ENCODE peak calls at places on chromosomes 16 and 17, in five cellular contexts. One of them, this sample, is unnamed. For H3K9me3, the result is how much of the 10 kb centered on the place peaks cover.

GRCh38 chr16:60755907-60756306 is 1280.3 kb downstream of the CDH8 start:
- DNase-seq in stomach: no peak
- DNase-seq in T-helper 17 cell: no peak
- DNase-seq in CD4-positive, alpha-beta memory T cell: no peak
- DNase-seq in Caco-2: no peak
- DNase-seq in this sample: no peak

GRCh38 chr16:68022728-68023537 is at the start of the genes DDX28 and DUS2:
- DNase-seq in stomach: peak
- DNase-seq in T-helper 17 cell: peak
- DNase-seq in CD4-positive, alpha-beta memory T cell: peak
- DNase-seq in Caco-2: peak
- DNase-seq in this sample: peak

GRCh38 chr16:53212899-53213235 is 158.1 kb downstream of the CHD9 start:
- DNase-seq in CD4-positive, alpha-beta memory T cell: no peak
- DNase-seq in Caco-2: no peak
- DNase-seq in T-helper 17 cell: no peak
- DNase-seq in stomach: no peak
- DNase-seq in this sample: no peak

GRCh38 chr16:66165879-66166278 is 200.6 kb upstream of the CDH5 start:
- DNase-seq in stomach: no peak
- DNase-seq in T-helper 17 cell: no peak
- DNase-seq in Caco-2: no peak
- DNase-seq in CD4-positive, alpha-beta memory T cell: no peak
- DNase-seq in this sample: no peak

GRCh38 chr16:72989203-72989991 is 58.5 kb downstream of the ZFHX3 start:
- DNase-seq in Caco-2: no peak
- DNase-seq in CD4-positive, alpha-beta memory T cell: no peak
- DNase-seq in stomach: no peak
- DNase-seq in T-helper 17 cell: no peak
- DNase-seq in this sample: no peak

GRCh38 chr17:35087731-35088646 is 24.5 kb upstream of the RFFL start:
- DNase-seq in stomach: peak
- DNase-seq in CD4-positive, alpha-beta memory T cell: peak
- DNase-seq in Caco-2: peak
- DNase-seq in T-helper 17 cell: no peak
- DNase-seq in this sample: peak

GRCh38 chr16:21194771-21195301 is 16.5 kb downstream of the ZP2 start:
- DNase-seq in Caco-2: no peak
- DNase-seq in T-helper 17 cell: no peak
- DNase-seq in stomach: no peak
- DNase-seq in CD4-positive, alpha-beta memory T cell: no peak
- DNase-seq in this sample: no peak

GRCh38 chr17:21756856-21757619 is 64.7 kb downstream of the KCNJ18 start:
- DNase-seq in CD4-positive, alpha-beta memory T cell: no peak
- DNase-seq in stomach: no peak
- DNase-seq in Caco-2: no peak
- DNase-seq in T-helper 17 cell: no peak
- DNase-seq in this sample: no peak

GRCh38 chr17:6671431-6671830 is 19.9 kb downstream of the C17orf100 start:
- DNase-seq in CD4-positive, alpha-beta memory T cell: no peak
- DNase-seq in stomach: no peak
- DNase-seq in Caco-2: no peak
- DNase-seq in T-helper 17 cell: no peak
- DNase-seq in this sample: no peak

GRCh38 chr17:35553310-35553709 is 7.3 kb downstream of the SLFN14 start:
- DNase-seq in T-helper 17 cell: no peak
- DNase-seq in stomach: no peak
- DNase-seq in CD4-positive, alpha-beta memory T cell: no peak
- DNase-seq in Caco-2: no peak
- DNase-seq in this sample: no peak

GRCh38 chr16:11038777-11039176 is 94.4 kb downstream of the CLEC16A start:
- DNase-seq in T-helper 17 cell: no peak
- DNase-seq in Caco-2: no peak
- DNase-seq in stomach: no peak
- DNase-seq in CD4-positive, alpha-beta memory T cell: no peak
- DNase-seq in this sample: no peak

GRCh38 chr17:61458491-61459433 is 6.5 kb downstream of the TBX4 start:
- DNase-seq in CD4-positive, alpha-beta memory T cell: no peak
- DNase-seq in stomach: no peak
- DNase-seq in T-helper 17 cell: no peak
- DNase-seq in Caco-2: no peak
- DNase-seq in this sample: peak

GRCh38 chr16:56294599-56294998 is 103.3 kb downstream of the GNAO1 start:
- DNase-seq in CD4-positive, alpha-beta memory T cell: no peak
- DNase-seq in stomach: no peak
- DNase-seq in T-helper 17 cell: no peak
- DNase-seq in Caco-2: no peak
- DNase-seq in this sample: no peak

GRCh38 chr16:85673529-85674417 is 15.0 kb downstream of the GINS2 start:
- DNase-seq in T-helper 17 cell: no peak
- DNase-seq in stomach: peak
- DNase-seq in CD4-positive, alpha-beta memory T cell: no peak
- DNase-seq in Caco-2: no peak
- DNase-seq in this sample: no peak

GRCh38 chr17:44378171-44378705 is 11.2 kb downstream of the ITGA2B start:
- DNase-seq in CD4-positive, alpha-beta memory T cell: no peak
- DNase-seq in Caco-2: no peak
- DNase-seq in T-helper 17 cell: no peak
- DNase-seq in stomach: no peak
- DNase-seq in this sample: no peak

GRCh38 chr17:1231456-1231855 is 38.8 kb upstream of the BHLHA9 start:
- DNase-seq in T-helper 17 cell: no peak
- DNase-seq in stomach: peak
- DNase-seq in Caco-2: no peak
- DNase-seq in CD4-positive, alpha-beta memory T cell: no peak
- DNase-seq in this sample: peak

GRCh38 chr17:82913304-82914043 is 73.7 kb upstream of the ZNF750 start:
- DNase-seq in stomach: peak
- DNase-seq in Caco-2: peak
- DNase-seq in CD4-positive, alpha-beta memory T cell: no peak
- DNase-seq in T-helper 17 cell: no peak
- DNase-seq in this sample: no peak

GRCh38 chr17:64073771-64074703 is 53.6 kb upstream of the ICAM2 start:
- DNase-seq in stomach: no peak
- DNase-seq in T-helper 17 cell: no peak
- DNase-seq in CD4-positive, alpha-beta memory T cell: no peak
- DNase-seq in Caco-2: no peak
- DNase-seq in this sample: no peak

GRCh38 chr17:73663614-73664013 is 19.4 kb upstream of the SDK2 start:
- DNase-seq in T-helper 17 cell: no peak
- DNase-seq in Caco-2: no peak
- DNase-seq in stomach: no peak
- DNase-seq in CD4-positive, alpha-beta memory T cell: no peak
- DNase-seq in this sample: no peak

GRCh38 chr17:80068301-80069160 is 32.1 kb downstream of the CCDC40 start:
- DNase-seq in T-helper 17 cell: no peak
- DNase-seq in Caco-2: peak
- DNase-seq in stomach: peak
- DNase-seq in CD4-positive, alpha-beta memory T cell: no peak
- DNase-seq in this sample: no peak

GRCh38 chr16:56710181-56710737 is 19.7 kb upstream of the NUP93 start:
- DNase-seq in Caco-2: no peak
- DNase-seq in CD4-positive, alpha-beta memory T cell: no peak
- DNase-seq in T-helper 17 cell: no peak
- DNase-seq in stomach: no peak
- DNase-seq in this sample: no peak

GRCh38 chr17:40118093-40118492 is 3.7 kb upstream of the MSL1 start:
- DNase-seq in stomach: no peak
- DNase-seq in CD4-positive, alpha-beta memory T cell: no peak
- DNase-seq in T-helper 17 cell: no peak
- DNase-seq in Caco-2: no peak
- DNase-seq in this sample: no peak

GRCh38 chr16:35788381-35788780 is 2329.0 kb downstream of the TP53TG3F start:
- DNase-seq in Caco-2: no peak
- DNase-seq in stomach: no peak
- DNase-seq in T-helper 17 cell: no peak
- DNase-seq in CD4-positive, alpha-beta memory T cell: no peak
- DNase-seq in this sample: no peak

GRCh38 chr16:35795361-35796029 is 2336.1 kb downstream of the TP53TG3F start:
- DNase-seq in stomach: no peak
- DNase-seq in T-helper 17 cell: no peak
- DNase-seq in Caco-2: no peak
- DNase-seq in CD4-positive, alpha-beta memory T cell: no peak
- DNase-seq in this sample: no peak

GRCh38 chr16:35797811-35798210 is 2338.4 kb downstream of the TP53TG3F start:
- DNase-seq in CD4-positive, alpha-beta memory T cell: no peak
- DNase-seq in T-helper 17 cell: no peak
- DNase-seq in Caco-2: no peak
- DNase-seq in stomach: no peak
- DNase-seq in this sample: no peak

DNA sequence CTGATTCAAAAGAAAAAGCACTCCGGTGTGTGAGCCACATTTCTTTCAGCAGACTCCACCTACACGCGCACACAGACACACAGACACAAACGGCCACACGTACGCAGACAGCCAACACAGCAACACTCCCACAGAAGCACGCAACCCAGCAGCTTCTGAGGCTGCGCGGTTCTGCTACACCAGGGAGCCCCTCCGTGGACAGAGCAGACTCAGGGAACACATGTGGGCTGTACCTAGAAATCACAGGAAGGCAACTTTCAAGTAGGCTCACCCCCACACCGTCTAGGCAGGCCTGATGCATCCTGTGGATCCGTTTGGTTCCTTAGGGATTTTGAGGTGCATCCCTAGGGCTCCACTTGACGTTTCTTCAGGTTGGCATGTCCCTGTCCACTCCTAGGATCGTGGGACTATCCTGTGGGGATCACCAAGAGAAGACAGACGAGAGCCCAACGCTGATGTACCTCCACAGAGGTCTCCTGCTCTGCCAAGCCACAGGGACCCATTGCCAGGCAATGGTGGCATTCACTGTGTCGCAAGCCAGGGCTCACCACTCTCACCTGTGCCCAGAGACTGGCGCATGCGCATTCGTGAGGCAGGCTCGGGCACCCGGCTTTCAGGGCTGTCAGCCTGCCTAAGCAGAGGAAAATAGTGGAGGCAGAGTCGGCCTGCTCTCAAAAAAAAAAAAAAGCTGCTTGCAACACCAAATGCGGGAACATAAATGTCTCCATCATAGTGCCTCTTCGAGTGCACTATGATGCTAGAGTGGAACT is 2333.3 kb downstream of the TP53TG3F start:
- DNase-seq in T-helper 17 cell: no peak
- DNase-seq in CD4-positive, alpha-beta memory T cell: no peak
- DNase-seq in stomach: no peak
- DNase-seq in Caco-2: no peak
- DNase-seq in this sample: no peak
- H3K9me3 ChIP-seq in T-helper 17 cell: under half
- H3K9me3 ChIP-seq in CD4-positive, alpha-beta memory T cell: under half
- H3K9me3 ChIP-seq in stomach: half or more
- H3K9me3 ChIP-seq in Caco-2: under half
- H3K9me3 ChIP-seq in this sample: under half

DNA sequence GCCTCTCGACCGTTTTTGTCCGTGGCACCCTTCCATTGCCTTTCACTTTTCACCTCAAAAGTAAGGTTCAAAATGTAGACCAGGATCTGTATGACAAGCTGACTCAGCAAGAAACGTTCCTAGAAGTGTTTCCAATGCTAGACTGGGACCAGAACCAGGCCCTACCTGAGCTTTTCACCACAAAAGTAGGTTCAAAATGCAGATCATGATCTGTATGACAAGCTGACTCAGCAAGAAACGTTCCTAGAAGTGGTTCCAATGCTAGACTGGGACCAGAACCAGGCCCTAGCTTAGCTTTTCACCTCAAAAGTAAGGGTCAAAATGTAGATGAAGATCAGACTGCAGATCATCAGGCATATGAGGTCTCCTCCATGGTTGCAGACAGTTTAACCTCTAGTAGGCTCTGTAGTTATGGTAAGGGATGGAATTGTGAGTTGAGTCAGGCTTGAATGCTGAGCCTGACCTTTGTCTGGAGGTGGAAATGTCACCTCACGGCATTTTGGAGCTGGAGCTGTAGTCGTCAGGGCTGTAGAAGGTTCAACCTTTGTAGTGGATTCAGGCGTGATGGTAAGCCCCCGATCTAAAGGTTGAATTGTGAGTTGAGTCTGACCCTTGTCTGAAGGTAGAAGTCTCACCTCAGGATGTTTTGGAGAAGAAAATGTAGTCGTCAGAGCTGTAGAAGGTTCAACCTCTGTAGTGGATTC is 50.2 kb upstream of the TMEM97 start:
- DNase-seq in CD4-positive, alpha-beta memory T cell: no peak
- DNase-seq in stomach: no peak
- DNase-seq in Caco-2: no peak
- DNase-seq in T-helper 17 cell: no peak
- DNase-seq in this sample: no peak
- H3K9me3 ChIP-seq in CD4-positive, alpha-beta memory T cell: under half
- H3K9me3 ChIP-seq in stomach: under half
- H3K9me3 ChIP-seq in Caco-2: under half
- H3K9me3 ChIP-seq in T-helper 17 cell: under half
- H3K9me3 ChIP-seq in this sample: under half

DNA sequence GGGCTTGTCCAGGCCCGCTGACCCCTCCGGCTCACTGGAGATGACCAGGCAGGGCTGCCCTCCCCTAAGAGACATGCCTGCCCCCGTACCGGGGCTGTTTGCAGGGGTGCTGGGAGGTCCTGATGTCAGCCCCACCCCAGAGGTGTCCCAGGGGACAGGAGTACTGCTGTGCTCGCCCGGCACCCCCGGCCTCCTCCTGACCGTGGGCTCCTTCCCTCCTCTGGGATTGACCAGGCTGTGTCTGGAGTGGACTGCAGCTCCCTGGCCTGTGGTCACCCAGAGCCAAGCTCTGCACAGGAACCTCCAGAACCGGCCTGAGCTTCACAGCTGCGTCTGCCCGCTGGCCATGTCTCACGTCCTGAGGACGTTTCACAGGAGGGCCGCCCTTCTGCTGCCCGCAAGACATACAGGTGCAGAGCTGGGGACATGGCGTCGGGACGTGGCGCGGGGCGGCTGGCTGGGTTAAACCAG is 53.2 kb downstream of the LMF1 start:
- DNase-seq in T-helper 17 cell: no peak
- DNase-seq in Caco-2: no peak
- DNase-seq in CD4-positive, alpha-beta memory T cell: no peak
- DNase-seq in stomach: no peak
- DNase-seq in this sample: no peak
- H3K9me3 ChIP-seq in T-helper 17 cell: under half
- H3K9me3 ChIP-seq in Caco-2: under half
- H3K9me3 ChIP-seq in CD4-positive, alpha-beta memory T cell: under half
- H3K9me3 ChIP-seq in stomach: under half
- H3K9me3 ChIP-seq in this sample: under half

DNA sequence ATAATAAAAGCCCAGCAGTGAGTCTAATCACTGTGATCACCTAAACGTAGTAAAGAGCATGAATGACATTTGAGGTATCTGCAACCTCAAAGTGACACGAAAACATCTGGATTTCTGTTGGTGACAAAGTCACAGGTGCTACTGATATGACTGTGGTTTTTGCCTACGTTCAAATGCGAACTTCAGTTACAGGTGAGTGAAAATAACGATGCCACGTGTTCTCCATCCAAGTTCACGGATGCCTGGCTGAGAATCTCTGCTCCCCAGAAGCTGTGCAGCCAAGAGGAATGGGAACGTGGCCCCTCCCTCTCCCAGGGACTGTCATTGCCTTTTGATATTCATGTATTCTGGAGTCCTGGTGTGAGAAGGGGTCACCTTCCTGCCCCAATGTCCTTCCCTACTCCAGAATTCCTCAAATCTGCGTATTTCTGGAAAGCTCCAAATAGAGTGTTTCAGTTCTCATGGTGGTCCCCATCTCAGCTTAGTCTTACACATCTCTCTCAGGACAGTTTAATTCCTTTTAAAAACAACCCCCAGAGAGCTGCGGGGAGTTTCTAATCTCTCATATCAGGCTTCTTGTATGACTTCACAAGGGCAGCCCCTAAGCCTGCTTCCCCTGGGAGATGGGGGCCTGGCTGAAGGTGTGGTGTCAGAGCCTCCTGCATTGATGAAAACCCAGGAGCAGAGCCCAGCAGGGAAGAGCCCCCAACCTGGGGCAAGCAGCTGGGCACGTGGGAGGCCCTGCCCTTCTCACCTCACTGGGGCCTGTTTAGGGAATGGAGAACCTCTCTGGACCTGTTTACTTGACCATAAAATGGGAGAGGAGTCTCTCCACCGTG is 25.8 kb downstream of the PIK3R5 start:
- DNase-seq in T-helper 17 cell: no peak
- DNase-seq in Caco-2: no peak
- DNase-seq in stomach: no peak
- DNase-seq in CD4-positive, alpha-beta memory T cell: peak
- DNase-seq in this sample: no peak
- H3K9me3 ChIP-seq in T-helper 17 cell: under half
- H3K9me3 ChIP-seq in Caco-2: under half
- H3K9me3 ChIP-seq in stomach: under half
- H3K9me3 ChIP-seq in CD4-positive, alpha-beta memory T cell: under half
- H3K9me3 ChIP-seq in this sample: under half